ENCODE peak calls at places on chromosome 1, in four cellular contexts. N is nephron progenitor cell, V is HFFc6, H is psoas muscle. O is an unnamed sample.

GRCh38 chr1:7760245-7760644 is 10.9 kb upstream of the VAMP3 start:
- DNase-seq in N (no peak), V (no peak), H (no peak), O (no peak)

GRCh38 chr1:50251592-50252165 is 143.0 kb downstream of the ELAVL4 start:
- DNase-seq in N (peak; percentile 23), V (no peak), H (no peak), O (peak; percentile 45)

GRCh38 chr1:10033359-10033845 is 644 bp downstream of the UBE4B start:
- DNase-seq in V (peak; percentile 42), N (peak; percentile 31), H (peak; percentile 59), O (no peak)

GRCh38 chr1:24929091-24929875 is 793 bp downstream of the RUNX3 start:
- DNase-seq in N (peak; percentile 55), H (no peak), V (no peak), O (no peak)

GRCh38 chr1:235069577-235070563 is 58.8 kb downstream of the TOMM20 start:
- DNase-seq in N (no peak), H (peak; percentile 96), V (peak; percentile 85), O (no peak)

GRCh38 chr1:93690341-93690740 is 8.7 kb upstream of the BCAR3 start:
- DNase-seq in V (no peak), N (no peak), H (no peak), O (no peak)

GRCh38 chr1:201888282-201889033 is at the start of gene SHISA4:
- DNase-seq in H (peak; percentile 92), N (peak; percentile 56), V (peak; percentile 70), O (peak; percentile 68)

GRCh38 chr1:169484683-169485426 is 889 bp downstream of the SLC19A2 start:
- DNase-seq in H (peak; percentile 81), V (peak; percentile 59), N (no peak), O (peak; percentile 38)

GRCh38 chr1:216691710-216692109 is 31.5 kb downstream of the ESRRG start:
- DNase-seq in N (no peak), V (no peak), H (no peak), O (no peak)

GRCh38 chr1:246302251-246302625 is 204.8 kb downstream of the SMYD3 start:
- DNase-seq in H (no peak), N (no peak), V (no peak), O (no peak)

GRCh38 chr1:119903443-119903835 is 7.1 kb upstream of the ADAM30 start:
- DNase-seq in H (no peak), V (peak; percentile 7), N (no peak), O (no peak)
- TF ChIP-seq CTCF in H (no peak), V (no peak), N (no peak), O (no peak)

GRCh38 chr1:3616861-3617260 is 5.6 kb upstream of the MEGF6 start:
- DNase-seq in V (no peak), H (no peak), N (no peak), O (no peak)

GRCh38 chr1:3618576-3618903 is 6.3 kb upstream of the TPRG1L start:
- DNase-seq in H (no peak), N (no peak), V (no peak), O (no peak)

GRCh38 chr1:3617806-3618345 is 6.6 kb upstream of the MEGF6 start:
- DNase-seq in V (no peak), N (no peak), H (no peak), O (no peak)

GRCh38 chr1:3612123-3612522 is 815 bp upstream of the MEGF6 start:
- DNase-seq in N (no peak), H (no peak), V (no peak), O (no peak)

GRCh38 chr1:3614755-3615742 is 3.7 kb upstream of the MEGF6 start:
- DNase-seq in V (no peak), N (peak; percentile 65), H (no peak), O (no peak)
- TF ChIP-seq CTCF in V (peak; percentile 85), N (peak; percentile 72), H (peak; percentile 37), O (peak; percentile 22)

DNA sequence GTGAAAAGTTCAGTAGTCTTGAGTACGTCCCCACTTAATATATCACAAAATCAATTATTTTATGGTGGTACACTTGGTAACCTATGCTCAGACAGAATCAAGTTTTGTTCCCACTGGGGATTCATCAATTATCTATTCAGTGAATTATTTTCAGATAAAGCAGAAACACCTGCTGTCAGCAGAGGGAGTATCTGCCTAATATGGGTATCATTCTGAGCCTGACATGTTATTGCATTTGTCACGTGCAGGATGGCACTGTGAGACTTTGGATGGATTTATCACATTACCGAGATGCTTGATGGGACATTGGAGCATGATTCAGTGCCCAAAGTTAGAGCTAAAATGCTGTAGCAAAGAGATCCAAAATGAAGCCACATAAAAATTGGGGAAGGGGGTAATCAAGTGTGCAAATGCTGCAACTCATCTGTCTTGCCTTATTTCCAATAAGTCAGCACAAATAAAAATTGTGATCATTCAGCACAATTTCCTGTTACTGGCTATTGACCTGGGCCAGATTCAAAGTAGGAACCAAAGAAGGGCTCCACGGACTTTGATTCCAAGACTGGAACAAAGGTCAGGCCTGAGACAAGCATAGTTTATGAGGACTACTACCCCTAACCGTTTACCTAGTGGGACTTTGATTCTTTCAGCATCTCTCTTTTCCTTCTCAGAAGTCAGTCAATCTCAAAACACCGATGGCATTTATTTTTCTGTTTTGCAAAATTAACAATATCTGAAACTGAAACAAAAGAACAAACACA is 657.7 kb downstream of the LMO4 start:
- DNase-seq in H (no peak), V (no peak), N (no peak), O (no peak)
- TF ChIP-seq CTCF in H (no peak), V (peak; percentile 17), N (no peak), O (no peak)

DNA sequence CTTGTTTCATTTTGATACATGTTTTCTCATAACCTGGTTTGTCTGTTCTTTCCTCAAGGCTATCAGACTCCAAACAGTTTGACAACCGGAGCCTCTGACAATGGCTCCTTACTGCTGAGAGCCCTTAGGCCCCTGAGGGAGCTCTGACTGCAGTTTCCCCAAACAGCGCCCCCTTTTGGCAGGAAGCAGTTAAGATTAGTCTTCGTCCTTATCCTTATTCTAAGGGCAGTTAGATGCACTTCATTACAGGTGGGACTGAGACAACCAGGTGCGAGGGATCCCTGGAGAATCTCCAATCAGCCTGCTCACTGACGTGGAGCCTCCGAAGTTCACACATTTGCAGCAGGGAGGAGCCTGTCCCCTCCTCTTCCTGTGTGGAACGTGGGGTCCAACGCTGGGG is 393.1 kb downstream of the BRINP3 start:
- DNase-seq in H (no peak), N (peak; percentile 21), V (no peak), O (no peak)
- TF ChIP-seq CTCF in H (no peak), N (peak; percentile 31), V (no peak), O (no peak)

GRCh38 chr1:35345439-35345981 is 77.0 kb downstream of the ZMYM4 start:
- DNase-seq in N (no peak), H (no peak), V (no peak), O (no peak)
- TF ChIP-seq CTCF in N (no peak), H (no peak), V (no peak), O (no peak)

GRCh38 chr1:38071530-38072266 is 25.1 kb upstream of the POU3F1 start:
- DNase-seq in H (no peak), V (peak; percentile 56), N (no peak), O (peak; percentile 73)
- TF ChIP-seq CTCF in H (peak; percentile 14), V (peak; percentile 70), N (no peak), O (peak; percentile 44)

GRCh38 chr1:31408788-31409318 is 4.2 kb upstream of the SERINC2 start:
- DNase-seq in N (no peak), V (no peak), H (no peak), O (no peak)
- TF ChIP-seq CTCF in N (no peak), V (no peak), H (no peak), O (no peak)

O was measured in GM13976.